ENCODE peak calls at places on chromosomes 4 and X, in seven cellular contexts. T is esophagus muscularis mucosa, U is uterus, C is thyroid gland, Z is K562, X is breast epithelium, F is body of pancreas. H is an unnamed sample.
A peak's percentile ranks its signal among the peaks of the same experiment; 100 is the strongest.

GRCh38 chr4:125016892-125017299 is 297.9 kb upstream of the FAT4 start:
- DNase-seq in Z (no peak), U (no peak), F (no peak), X (no peak), T (no peak), C (no peak), H (no peak)

GRCh38 chr4:89254847-89255246 is 52.8 kb downstream of the GPRIN3 start:
- DNase-seq in Z (peak; percentile 70), F (peak; percentile 56), T (no peak), U (no peak), X (no peak), C (peak; percentile 31), H (peak; percentile 40)

GRCh38 chr4:128163177-128164117 is 102.3 kb downstream of the LARP1B start:
- DNase-seq in X (no peak), C (no peak), T (no peak), F (no peak), Z (no peak), U (no peak), H (no peak)

GRCh38 chr4:152660526-152660925 is 19.3 kb downstream of the TMEM154 start:
- DNase-seq in C (no peak), Z (no peak), X (no peak), U (no peak), T (no peak), F (no peak), H (no peak)

GRCh38 chr4:19126903-19127302 is 1105.3 kb upstream of the LCORL start:
- DNase-seq in T (no peak), C (no peak), X (no peak), U (no peak), Z (no peak), F (no peak), H (no peak)

GRCh38 chr4:169909479-169909878 is 116.7 kb downstream of the MFAP3L start:
- DNase-seq in F (no peak), T (no peak), X (no peak), U (no peak), C (no peak), Z (no peak), H (no peak)

GRCh38 chrX:30570505-30570904 is 7.1 kb downstream of the TASL start:
- DNase-seq in X (no peak), C (no peak), F (no peak), U (no peak), Z (peak; percentile 18), T (no peak), H (no peak)

GRCh38 chr4:188127157-188127874 is 11.9 kb upstream of the TRIML1 start:
- DNase-seq in Z (no peak), T (no peak), F (no peak), C (no peak), U (no peak), X (no peak), H (no peak)

GRCh38 chrX:13840121-13840520 is 23.2 kb upstream of the GPM6B start:
- DNase-seq in X (no peak), Z (no peak), T (no peak), F (no peak), U (no peak), C (no peak), H (no peak)
- TF ChIP-seq CTCF in X (no peak), Z (no peak), T (no peak), F (no peak), U (no peak), C (no peak), H (no peak)

GRCh38 chr4:26936284-26937065 is 75.8 kb downstream of the STIM2 start:
- DNase-seq in U (no peak), T (no peak), Z (peak; percentile 25), C (no peak), X (no peak), F (peak; percentile 24), H (no peak)
- TF ChIP-seq POLR2A in U (no peak), T (no peak), Z (no peak), C (no peak), X (no peak), F (no peak), H (no peak)

DNA sequence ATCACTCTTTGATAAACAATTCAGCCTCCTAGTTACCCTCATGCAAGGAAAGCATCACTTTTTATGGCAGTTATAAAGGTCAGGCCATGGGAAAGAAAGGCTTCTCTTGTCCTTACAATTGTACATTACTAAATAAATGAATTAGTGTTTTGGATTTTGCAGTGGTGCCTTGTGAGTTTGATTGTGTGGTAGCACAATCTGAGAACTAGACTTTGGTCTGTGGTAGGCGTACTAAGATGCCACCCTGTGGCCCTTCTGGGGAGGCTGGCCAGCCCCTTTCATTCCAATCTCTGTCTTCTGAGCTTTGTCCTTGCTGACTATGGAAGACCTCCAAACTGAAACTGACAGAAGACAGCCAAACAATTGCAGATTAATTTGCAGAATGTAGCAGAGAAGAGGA is 14.6 kb upstream of the HNRNPD start:
- DNase-seq in X (no peak), T (peak; percentile 42), C (no peak), F (no peak), Z (no peak), U (no peak), H (no peak)
- TF ChIP-seq CTCF in X (no peak), T (peak; percentile 30), C (no peak), F (no peak), Z (peak; percentile 23), U (no peak), H (no peak)

DNA sequence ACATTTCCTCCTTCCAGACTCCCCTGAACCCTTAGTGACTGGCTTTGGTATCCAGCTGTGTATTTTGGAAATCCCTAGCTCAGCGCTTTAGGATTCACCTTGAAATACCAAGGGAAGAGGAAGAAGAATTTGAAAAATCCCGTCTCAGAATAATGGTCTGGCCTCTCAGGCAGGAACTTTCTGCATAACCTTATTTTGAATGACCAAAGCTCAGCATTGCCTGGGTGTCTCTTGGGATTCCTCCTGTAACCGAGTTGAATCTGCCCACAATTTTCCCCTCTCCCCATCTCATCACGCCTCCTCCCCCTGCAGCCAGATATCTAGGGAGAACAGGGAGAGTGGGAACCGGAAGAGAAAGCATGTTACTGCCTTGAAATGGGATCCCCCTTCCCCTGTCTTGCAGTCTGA is 116.2 kb downstream of the SMIM20 start:
- DNase-seq in C (no peak), F (no peak), T (no peak), X (no peak), U (no peak), Z (no peak), H (no peak)
- TF ChIP-seq POLR2A in C (no peak), F (no peak), T (no peak), X (no peak), U (no peak), Z (no peak), H (no peak)

GRCh38 chr4:57065730-57066482 is 44.3 kb downstream of the IGFBP7 start:
- DNase-seq in F (no peak), T (no peak), C (no peak), U (no peak), X (no peak), Z (no peak), H (no peak)

GRCh38 chr4:57064811-57065711 is 45.1 kb downstream of the IGFBP7 start:
- DNase-seq in X (peak; percentile 27), T (no peak), U (peak; percentile 72), F (peak; percentile 39), Z (no peak), C (peak; percentile 20), H (peak; percentile 45)

GRCh38 chr4:57070461-57070860 is 39.7 kb downstream of the IGFBP7 start:
- DNase-seq in C (no peak), T (no peak), U (no peak), Z (no peak), F (no peak), X (no peak), H (no peak)

GRCh38 chr4:57071340-57071739 is 38.8 kb downstream of the IGFBP7 start:
- DNase-seq in C (peak; percentile 7), T (no peak), Z (no peak), U (peak; percentile 31), F (no peak), X (no peak), H (no peak)

DNA sequence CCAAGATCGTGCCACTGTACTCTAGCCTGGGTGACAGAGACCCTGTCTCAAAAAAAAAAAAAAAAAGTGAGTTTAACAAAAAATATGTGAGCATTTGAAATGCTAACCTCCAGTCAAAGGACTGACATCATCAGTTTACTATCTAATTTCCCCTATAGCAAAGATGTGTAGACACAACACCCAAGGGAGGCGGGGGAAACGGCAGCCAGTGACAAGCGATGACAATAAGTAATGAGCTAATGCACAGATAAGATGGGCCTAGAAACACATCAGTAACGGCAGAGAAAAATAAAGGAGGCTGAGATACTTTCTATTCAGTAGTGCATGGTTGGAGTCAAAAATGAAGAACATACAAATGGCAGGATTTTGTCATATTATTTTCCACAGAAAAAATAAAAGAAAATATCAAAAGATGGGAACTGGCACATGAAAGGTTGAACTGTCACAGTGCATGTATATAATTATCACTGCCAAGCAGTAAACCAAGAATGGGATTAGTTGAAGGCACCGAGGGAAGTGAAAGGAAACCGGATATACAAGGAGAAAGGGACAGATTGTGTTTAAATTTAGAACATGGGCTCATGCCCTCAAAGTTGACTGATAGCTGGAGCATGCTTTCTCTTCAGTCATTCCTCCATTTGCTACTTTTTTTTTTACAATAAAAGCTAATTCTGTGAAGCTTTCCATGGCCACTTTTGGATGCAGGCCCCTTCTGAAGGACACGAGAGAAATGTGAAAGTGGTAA is 41.8 kb downstream of the IGFBP7 start:
- DNase-seq in F (no peak), T (no peak), U (no peak), Z (no peak), C (no peak), X (no peak), H (no peak)
- TF ChIP-seq CTCF in F (no peak), T (no peak), U (no peak), Z (no peak), C (no peak), X (no peak), H (no peak)

GRCh38 chrX:2690856-2691542 is at the start of gene CD99:
- DNase-seq in X (peak; percentile 44), F (peak; percentile 93), U (peak; percentile 93), C (peak; percentile 93), T (peak; percentile 98), Z (peak; percentile 92), H (peak; percentile 96)
- TF ChIP-seq POLR2A in X (no peak), F (peak; percentile 28), U (no peak), C (no peak), T (peak; percentile 79), Z (no peak), H (peak; percentile 81)

GRCh38 chr4:13432453-13432852 is 51.7 kb downstream of the RAB28 start:
- DNase-seq in X (no peak), U (no peak), F (no peak), Z (no peak), C (no peak), T (no peak), H (no peak)

GRCh38 chr4:13441506-13441905 is 42.6 kb downstream of the RAB28 start:
- DNase-seq in U (no peak), X (no peak), Z (no peak), C (no peak), F (no peak), T (no peak), H (no peak)

GRCh38 chr4:13430834-13431568 is 53.1 kb downstream of the RAB28 start:
- DNase-seq in F (peak; percentile 5), U (no peak), C (no peak), Z (no peak), T (no peak), X (no peak), H (no peak)

GRCh38 chr4:13436962-13437361 is 47.2 kb downstream of the RAB28 start:
- DNase-seq in X (no peak), C (no peak), F (no peak), T (no peak), Z (no peak), U (no peak), H (no peak)
- TF ChIP-seq CTCF in X (no peak), C (no peak), F (no peak), T (no peak), Z (no peak), U (no peak), H (no peak)

GRCh38 chr4:38805530-38806145 is 1.0 kb upstream of the TLR1 start:
- DNase-seq in Z (no peak), F (no peak), T (no peak), C (no peak), U (no peak), X (no peak), H (peak; percentile 48)
- TF ChIP-seq POLR2A in Z (no peak), F (no peak), T (no peak), C (no peak), U (no peak), X (no peak), H (no peak)